ENCODE peak calls at places on chromosome 2, in eight cellular contexts. One of them, this sample, is unnamed.

GRCh38 chr2:31828891-31829290 is 181.9 kb downstream of the MEMO1 start:
- DNase-seq in IMR-90: peak; percentile 26
- DNase-seq in SK-N-SH: no peak
- DNase-seq in hepatocyte: no peak
- DNase-seq in PC-9: no peak
- DNase-seq in dorsolateral prefrontal cortex: no peak
- DNase-seq in heart left ventricle: no peak
- DNase-seq in right lobe of liver: no peak
- DNase-seq in this sample: no peak

GRCh38 chr2:46813046-46813445 is 102.6 kb downstream of the MCFD2 start:
- DNase-seq in PC-9: no peak
- DNase-seq in SK-N-SH: peak; percentile 77
- DNase-seq in right lobe of liver: no peak
- DNase-seq in IMR-90: peak; percentile 46
- DNase-seq in hepatocyte: peak; percentile 24
- DNase-seq in dorsolateral prefrontal cortex: no peak
- DNase-seq in heart left ventricle: peak; percentile 88
- DNase-seq in this sample: no peak

GRCh38 chr2:133843551-133843950 is 275.3 kb upstream of the NCKAP5 start:
- DNase-seq in IMR-90: no peak
- DNase-seq in dorsolateral prefrontal cortex: no peak
- DNase-seq in SK-N-SH: no peak
- DNase-seq in heart left ventricle: no peak
- DNase-seq in right lobe of liver: no peak
- DNase-seq in PC-9: no peak
- DNase-seq in hepatocyte: no peak
- DNase-seq in this sample: no peak

GRCh38 chr2:146873646-146874259 is 971.1 kb upstream of the ACVR2A start:
- DNase-seq in heart left ventricle: no peak
- DNase-seq in hepatocyte: no peak
- DNase-seq in IMR-90: no peak
- DNase-seq in SK-N-SH: no peak
- DNase-seq in right lobe of liver: no peak
- DNase-seq in PC-9: no peak
- DNase-seq in dorsolateral prefrontal cortex: no peak
- DNase-seq in this sample: no peak

GRCh38 chr2:187618813-187619212 is 64.6 kb upstream of the TFPI start:
- DNase-seq in SK-N-SH: no peak
- DNase-seq in heart left ventricle: no peak
- DNase-seq in hepatocyte: no peak
- DNase-seq in dorsolateral prefrontal cortex: no peak
- DNase-seq in right lobe of liver: no peak
- DNase-seq in IMR-90: peak; percentile 49
- DNase-seq in PC-9: no peak
- DNase-seq in this sample: no peak

GRCh38 chr2:121363632-121364420 is 78.8 kb upstream of the TFCP2L1 start:
- DNase-seq in dorsolateral prefrontal cortex: no peak
- DNase-seq in heart left ventricle: no peak
- DNase-seq in IMR-90: peak; percentile 88
- DNase-seq in PC-9: no peak
- DNase-seq in right lobe of liver: no peak
- DNase-seq in hepatocyte: no peak
- DNase-seq in SK-N-SH: no peak
- DNase-seq in this sample: no peak

GRCh38 chr2:126880262-126880800 is 18.4 kb upstream of the TEX51 start:
- DNase-seq in right lobe of liver: peak; percentile 25
- DNase-seq in dorsolateral prefrontal cortex: no peak
- DNase-seq in hepatocyte: no peak
- DNase-seq in heart left ventricle: no peak
- DNase-seq in IMR-90: no peak
- DNase-seq in SK-N-SH: no peak
- DNase-seq in PC-9: no peak
- DNase-seq in this sample: no peak

GRCh38 chr2:16656784-16657391 is 8.7 kb downstream of the CYRIA start:
- DNase-seq in SK-N-SH: no peak
- DNase-seq in IMR-90: no peak
- DNase-seq in heart left ventricle: no peak
- DNase-seq in PC-9: peak; percentile 19
- DNase-seq in right lobe of liver: no peak
- DNase-seq in hepatocyte: no peak
- DNase-seq in dorsolateral prefrontal cortex: no peak
- DNase-seq in this sample: peak; percentile 56

GRCh38 chr2:128644745-128645256 is 326.1 kb upstream of the HS6ST1 start:
- DNase-seq in right lobe of liver: peak; percentile 23
- DNase-seq in dorsolateral prefrontal cortex: peak; percentile 1
- DNase-seq in IMR-90: no peak
- DNase-seq in SK-N-SH: no peak
- DNase-seq in PC-9: no peak
- DNase-seq in heart left ventricle: peak; percentile 28
- DNase-seq in hepatocyte: no peak
- DNase-seq in this sample: no peak

GRCh38 chr2:47654790-47655562 is 128.0 kb upstream of the MSH6 start:
- DNase-seq in heart left ventricle: no peak
- DNase-seq in dorsolateral prefrontal cortex: no peak
- DNase-seq in SK-N-SH: no peak
- DNase-seq in right lobe of liver: no peak
- DNase-seq in IMR-90: no peak
- DNase-seq in hepatocyte: no peak
- DNase-seq in PC-9: peak; percentile 66
- DNase-seq in this sample: peak; percentile 54

GRCh38 chr2:30421551-30422436 is 25.3 kb upstream of the LCLAT1 start:
- DNase-seq in IMR-90: peak; percentile 84
- DNase-seq in PC-9: no peak
- DNase-seq in hepatocyte: peak; percentile 57
- DNase-seq in SK-N-SH: peak; percentile 88
- DNase-seq in heart left ventricle: no peak
- DNase-seq in right lobe of liver: no peak
- DNase-seq in dorsolateral prefrontal cortex: no peak
- DNase-seq in this sample: no peak

GRCh38 chr2:143522699-143523098 is 393.5 kb downstream of the ARHGAP15 start:
- DNase-seq in heart left ventricle: no peak
- DNase-seq in IMR-90: no peak
- DNase-seq in PC-9: no peak
- DNase-seq in SK-N-SH: no peak
- DNase-seq in hepatocyte: no peak
- DNase-seq in right lobe of liver: no peak
- DNase-seq in dorsolateral prefrontal cortex: no peak
- DNase-seq in this sample: no peak

GRCh38 chr2:75481041-75481836 is 79.5 kb downstream of the EVA1A start:
- DNase-seq in IMR-90: peak; percentile 41
- DNase-seq in heart left ventricle: no peak
- DNase-seq in SK-N-SH: peak; percentile 30
- DNase-seq in dorsolateral prefrontal cortex: no peak
- DNase-seq in hepatocyte: peak; percentile 28
- DNase-seq in PC-9: no peak
- DNase-seq in right lobe of liver: no peak
- DNase-seq in this sample: no peak

GRCh38 chr2:73176205-73176880 is 26.0 kb upstream of the NOTO start:
- DNase-seq in PC-9: no peak
- DNase-seq in heart left ventricle: no peak
- DNase-seq in hepatocyte: peak; percentile 51
- DNase-seq in SK-N-SH: no peak
- DNase-seq in IMR-90: no peak
- DNase-seq in right lobe of liver: no peak
- DNase-seq in dorsolateral prefrontal cortex: peak; percentile 19
- DNase-seq in this sample: no peak

GRCh38 chr2:159206736-159207380 is 79.6 kb downstream of the WDSUB1 start:
- DNase-seq in PC-9: no peak
- DNase-seq in dorsolateral prefrontal cortex: no peak
- DNase-seq in right lobe of liver: no peak
- DNase-seq in heart left ventricle: no peak
- DNase-seq in IMR-90: no peak
- DNase-seq in SK-N-SH: no peak
- DNase-seq in hepatocyte: no peak
- DNase-seq in this sample: no peak

GRCh38 chr2:118097657-118098056 is 9.4 kb downstream of the INSIG2 start:
- DNase-seq in right lobe of liver: no peak
- DNase-seq in heart left ventricle: no peak
- DNase-seq in dorsolateral prefrontal cortex: no peak
- DNase-seq in IMR-90: peak; percentile 38
- DNase-seq in SK-N-SH: no peak
- DNase-seq in PC-9: peak; percentile 47
- DNase-seq in hepatocyte: no peak
- DNase-seq in this sample: no peak

GRCh38 chr2:162006326-162006725 is 67.7 kb downstream of the DPP4 start:
- DNase-seq in IMR-90: no peak
- DNase-seq in PC-9: no peak
- DNase-seq in dorsolateral prefrontal cortex: no peak
- DNase-seq in SK-N-SH: no peak
- DNase-seq in right lobe of liver: no peak
- DNase-seq in heart left ventricle: no peak
- DNase-seq in hepatocyte: no peak
- DNase-seq in this sample: no peak

GRCh38 chr2:174121612-174122011 is 126.7 kb downstream of the OLA1 start:
- DNase-seq in SK-N-SH: no peak
- DNase-seq in hepatocyte: no peak
- DNase-seq in right lobe of liver: no peak
- DNase-seq in PC-9: peak; percentile 87
- DNase-seq in heart left ventricle: no peak
- DNase-seq in dorsolateral prefrontal cortex: no peak
- DNase-seq in IMR-90: no peak
- DNase-seq in this sample: no peak

GRCh38 chr2:108929896-108930425 is 59.1 kb downstream of the EDAR start:
- DNase-seq in hepatocyte: no peak
- DNase-seq in SK-N-SH: no peak
- DNase-seq in heart left ventricle: no peak
- DNase-seq in IMR-90: no peak
- DNase-seq in dorsolateral prefrontal cortex: no peak
- DNase-seq in right lobe of liver: no peak
- DNase-seq in PC-9: no peak
- DNase-seq in this sample: no peak
- TF ChIP-seq CTCF in hepatocyte: no peak
- TF ChIP-seq CTCF in SK-N-SH: no peak
- TF ChIP-seq CTCF in heart left ventricle: no peak
- TF ChIP-seq CTCF in IMR-90: no peak
- TF ChIP-seq CTCF in dorsolateral prefrontal cortex: no peak
- TF ChIP-seq CTCF in right lobe of liver: no peak
- TF ChIP-seq CTCF in PC-9: no peak
- TF ChIP-seq CTCF in this sample: no peak

GRCh38 chr2:231602874-231603467 is 10.3 kb downstream of the TEX44 start:
- DNase-seq in IMR-90: no peak
- DNase-seq in right lobe of liver: no peak
- DNase-seq in dorsolateral prefrontal cortex: no peak
- DNase-seq in PC-9: no peak
- DNase-seq in SK-N-SH: no peak
- DNase-seq in heart left ventricle: peak; percentile 10
- DNase-seq in hepatocyte: no peak
- DNase-seq in this sample: no peak
- H3K27ac ChIP-seq in IMR-90: no peak overlapping the region
- H3K27ac ChIP-seq in right lobe of liver: no peak overlapping the region
- H3K27ac ChIP-seq in dorsolateral prefrontal cortex: peak overlapping the region; percentile 98
- H3K27ac ChIP-seq in PC-9: no peak overlapping the region
- H3K27ac ChIP-seq in SK-N-SH: no peak overlapping the region
- H3K27ac ChIP-seq in heart left ventricle: peak overlapping the region; percentile 100
- H3K27ac ChIP-seq in hepatocyte: peak overlapping the region; percentile 100
- H3K27ac ChIP-seq in this sample: peak overlapping the region; percentile 100

DNA sequence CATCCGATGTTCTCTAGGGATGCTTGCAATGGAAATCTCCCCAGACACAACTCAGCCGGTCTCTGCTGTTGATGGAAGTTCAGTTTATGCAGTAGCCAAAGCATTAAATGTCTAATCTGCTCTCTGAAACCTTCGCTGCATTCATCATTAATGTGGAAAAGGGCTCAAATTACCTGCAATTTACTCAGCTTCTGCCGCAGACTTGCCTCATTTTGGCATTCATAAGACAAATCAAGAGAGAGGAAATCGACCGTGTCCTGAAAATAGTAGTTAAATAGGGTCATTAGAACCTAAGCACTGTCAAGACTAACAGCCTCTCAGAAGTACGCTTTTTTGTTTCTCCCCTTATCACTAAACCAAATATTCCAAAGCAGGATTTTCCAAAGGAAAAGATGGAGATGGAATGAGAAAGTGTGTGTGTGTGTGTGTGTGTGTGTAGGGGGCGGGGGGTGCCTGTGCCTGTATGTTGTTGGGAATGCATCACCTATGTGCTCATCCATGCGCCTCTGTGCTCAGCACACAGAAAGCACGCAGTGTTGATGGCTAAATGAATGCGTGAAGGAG is 7.5 kb downstream of the LCT start:
- DNase-seq in SK-N-SH: no peak
- DNase-seq in dorsolateral prefrontal cortex: no peak
- DNase-seq in right lobe of liver: no peak
- DNase-seq in PC-9: no peak
- DNase-seq in hepatocyte: no peak
- DNase-seq in IMR-90: no peak
- DNase-seq in heart left ventricle: no peak
- DNase-seq in this sample: no peak
- H3K4me3 ChIP-seq in SK-N-SH: no peak overlapping the region
- H3K4me3 ChIP-seq in dorsolateral prefrontal cortex: no peak overlapping the region
- H3K4me3 ChIP-seq in right lobe of liver: no peak overlapping the region
- H3K4me3 ChIP-seq in PC-9: no peak overlapping the region
- H3K4me3 ChIP-seq in hepatocyte: no peak overlapping the region
- H3K4me3 ChIP-seq in IMR-90: no peak overlapping the region
- H3K4me3 ChIP-seq in heart left ventricle: no peak overlapping the region
- H3K4me3 ChIP-seq in this sample: no peak overlapping the region

GRCh38 chr2:44342854-44343253 is 18.4 kb downstream of the PREPL start:
- DNase-seq in right lobe of liver: no peak
- DNase-seq in dorsolateral prefrontal cortex: no peak
- DNase-seq in heart left ventricle: no peak
- DNase-seq in PC-9: no peak
- DNase-seq in hepatocyte: peak; percentile 13
- DNase-seq in SK-N-SH: peak; percentile 16
- DNase-seq in IMR-90: peak; percentile 7
- DNase-seq in this sample: no peak
- TF ChIP-seq CTCF in right lobe of liver: peak; percentile 42
- TF ChIP-seq CTCF in dorsolateral prefrontal cortex: peak; percentile 23
- TF ChIP-seq CTCF in heart left ventricle: peak; percentile 37
- TF ChIP-seq CTCF in PC-9: peak; percentile 73
- TF ChIP-seq CTCF in hepatocyte: peak; percentile 44
- TF ChIP-seq CTCF in SK-N-SH: peak; percentile 51
- TF ChIP-seq CTCF in IMR-90: no peak
- TF ChIP-seq CTCF in this sample: peak; percentile 14

GRCh38 chr2:239438368-239438767 is 37.5 kb upstream of the HDAC4 start:
- DNase-seq in hepatocyte: no peak
- DNase-seq in IMR-90: no peak
- DNase-seq in dorsolateral prefrontal cortex: no peak
- DNase-seq in SK-N-SH: no peak
- DNase-seq in heart left ventricle: no peak
- DNase-seq in right lobe of liver: no peak
- DNase-seq in PC-9: no peak
- DNase-seq in this sample: no peak
- H3K27ac ChIP-seq in hepatocyte: no peak overlapping the region
- H3K27ac ChIP-seq in IMR-90: no peak overlapping the region
- H3K27ac ChIP-seq in dorsolateral prefrontal cortex: peak overlapping the region; percentile 98
- H3K27ac ChIP-seq in SK-N-SH: no peak overlapping the region
- H3K27ac ChIP-seq in heart left ventricle: no peak overlapping the region
- H3K27ac ChIP-seq in right lobe of liver: no peak overlapping the region
- H3K27ac ChIP-seq in PC-9: no peak overlapping the region
- H3K27ac ChIP-seq in this sample: no peak overlapping the region

DNA sequence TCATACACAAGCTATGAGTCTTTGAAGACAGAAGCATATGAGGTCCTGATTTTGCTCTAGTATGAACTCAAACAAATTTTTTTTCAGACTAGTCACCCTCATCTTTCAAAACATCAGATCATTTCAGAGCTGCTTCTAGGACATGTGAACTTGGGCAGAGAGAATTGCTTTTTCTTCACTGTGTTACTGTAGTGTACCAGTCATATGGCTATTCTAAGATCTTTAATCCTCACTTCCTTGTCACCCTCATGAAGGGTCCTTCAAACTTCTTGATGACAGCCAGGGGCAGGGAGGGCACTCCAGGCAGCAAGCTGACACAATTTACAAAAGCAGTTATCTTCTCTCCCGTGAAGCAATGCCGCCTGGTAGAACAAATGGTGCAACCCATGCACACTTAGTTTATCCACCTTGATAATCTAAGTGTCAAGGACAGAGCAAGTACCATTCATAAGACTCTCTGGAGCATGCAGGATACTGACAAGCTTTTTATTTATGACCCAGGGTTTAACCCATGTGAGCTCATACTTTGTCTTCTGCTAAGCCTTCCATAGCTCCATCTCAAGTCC is 200.6 kb downstream of the DPP10 start:
- DNase-seq in heart left ventricle: no peak
- DNase-seq in hepatocyte: no peak
- DNase-seq in PC-9: no peak
- DNase-seq in dorsolateral prefrontal cortex: no peak
- DNase-seq in right lobe of liver: no peak
- DNase-seq in SK-N-SH: no peak
- DNase-seq in IMR-90: no peak
- DNase-seq in this sample: no peak
- H3K4me3 ChIP-seq in heart left ventricle: no peak overlapping the region
- H3K4me3 ChIP-seq in hepatocyte: no peak overlapping the region
- H3K4me3 ChIP-seq in PC-9: no peak overlapping the region
- H3K4me3 ChIP-seq in dorsolateral prefrontal cortex: no peak overlapping the region
- H3K4me3 ChIP-seq in right lobe of liver: no peak overlapping the region
- H3K4me3 ChIP-seq in SK-N-SH: no peak overlapping the region
- H3K4me3 ChIP-seq in IMR-90: no peak overlapping the region
- H3K4me3 ChIP-seq in this sample: no peak overlapping the region

This sample was measured in lower lobe of right lung.